ENCODE peak calls at places on chromosomes 4 and X, in six cellular contexts. One of them, this sample, is unnamed.

GRCh38 chr4:104743141-104743748 is 248.6 kb upstream of the CXXC4 start:
- DNase-seq in RCC 7860: no peak
- DNase-seq in HEK293T: no peak
- DNase-seq in adipocyte: no peak
- DNase-seq in KBM-7: no peak
- DNase-seq in fibroblast of pulmonary artery: no peak
- DNase-seq in this sample: no peak

GRCh38 chr4:173025131-173025530 is 143.5 kb upstream of the GALNT7 start:
- DNase-seq in RCC 7860: peak
- DNase-seq in HEK293T: peak
- DNase-seq in adipocyte: peak
- DNase-seq in KBM-7: peak
- DNase-seq in fibroblast of pulmonary artery: peak
- DNase-seq in this sample: peak

GRCh38 chrX:71143508-71143907 is 1.1 kb upstream of the NLGN3 start:
- DNase-seq in RCC 7860: no peak
- DNase-seq in HEK293T: no peak
- DNase-seq in adipocyte: no peak
- DNase-seq in KBM-7: no peak
- DNase-seq in fibroblast of pulmonary artery: peak
- DNase-seq in this sample: no peak

GRCh38 chr4:38117614-38118013 is 157.4 kb downstream of the PTTG2 start:
- DNase-seq in RCC 7860: no peak
- DNase-seq in HEK293T: no peak
- DNase-seq in adipocyte: no peak
- DNase-seq in KBM-7: no peak
- DNase-seq in fibroblast of pulmonary artery: no peak
- DNase-seq in this sample: no peak

GRCh38 chr4:108601517-108601916 is 18.9 kb upstream of the RPL34 start:
- DNase-seq in RCC 7860: no peak
- DNase-seq in HEK293T: no peak
- DNase-seq in adipocyte: no peak
- DNase-seq in KBM-7: no peak
- DNase-seq in fibroblast of pulmonary artery: no peak
- DNase-seq in this sample: no peak

GRCh38 chr4:25725870-25726269 is 70.2 kb downstream of the SLC34A2 start:
- DNase-seq in RCC 7860: no peak
- DNase-seq in HEK293T: no peak
- DNase-seq in adipocyte: no peak
- DNase-seq in KBM-7: no peak
- DNase-seq in fibroblast of pulmonary artery: no peak
- DNase-seq in this sample: no peak

GRCh38 chrX:97399400-97399799 is 515.7 kb downstream of the RPA4 start:
- DNase-seq in RCC 7860: peak
- DNase-seq in HEK293T: no peak
- DNase-seq in adipocyte: peak
- DNase-seq in KBM-7: no peak
- DNase-seq in fibroblast of pulmonary artery: peak
- DNase-seq in this sample: no peak

GRCh38 chr4:9735515-9735914 is 45.9 kb upstream of the DRD5 start:
- DNase-seq in RCC 7860: no peak
- DNase-seq in HEK293T: no peak
- DNase-seq in adipocyte: no peak
- DNase-seq in KBM-7: no peak
- DNase-seq in fibroblast of pulmonary artery: no peak
- DNase-seq in this sample: no peak

GRCh38 chr4:145207934-145208333 is 27.5 kb upstream of the OTUD4 start:
- DNase-seq in RCC 7860: no peak
- DNase-seq in HEK293T: no peak
- DNase-seq in adipocyte: no peak
- DNase-seq in KBM-7: no peak
- DNase-seq in fibroblast of pulmonary artery: no peak
- DNase-seq in this sample: no peak

GRCh38 chr4:26372525-26373172 is 51.8 kb downstream of the RBPJ start:
- DNase-seq in RCC 7860: peak
- DNase-seq in HEK293T: peak
- DNase-seq in adipocyte: peak
- DNase-seq in KBM-7: peak
- DNase-seq in fibroblast of pulmonary artery: peak
- DNase-seq in this sample: peak

GRCh38 chr4:6509587-6509986 is 37.2 kb upstream of the PPP2R2C start:
- DNase-seq in RCC 7860: peak
- DNase-seq in HEK293T: no peak
- DNase-seq in adipocyte: no peak
- DNase-seq in KBM-7: no peak
- DNase-seq in fibroblast of pulmonary artery: no peak
- DNase-seq in this sample: no peak

GRCh38 chr4:138226351-138226750 is 15.8 kb downstream of the SLC7A11 start:
- DNase-seq in RCC 7860: no peak
- DNase-seq in HEK293T: no peak
- DNase-seq in adipocyte: no peak
- DNase-seq in KBM-7: no peak
- DNase-seq in fibroblast of pulmonary artery: no peak
- DNase-seq in this sample: no peak

GRCh38 chr4:170868191-170868590 is 778.4 kb upstream of the AADAT start:
- DNase-seq in RCC 7860: no peak
- DNase-seq in HEK293T: no peak
- DNase-seq in adipocyte: peak
- DNase-seq in KBM-7: no peak
- DNase-seq in fibroblast of pulmonary artery: no peak
- DNase-seq in this sample: no peak

GRCh38 chrX:66012094-66012534 is 27.8 kb downstream of the VSIG4 start:
- DNase-seq in RCC 7860: no peak
- DNase-seq in HEK293T: no peak
- DNase-seq in adipocyte: no peak
- DNase-seq in KBM-7: peak
- DNase-seq in fibroblast of pulmonary artery: no peak
- DNase-seq in this sample: peak

GRCh38 chrX:71068052-71068918 is at the start of gene SNX12:
- DNase-seq in RCC 7860: peak
- DNase-seq in HEK293T: peak
- DNase-seq in adipocyte: peak
- DNase-seq in KBM-7: peak
- DNase-seq in fibroblast of pulmonary artery: peak
- DNase-seq in this sample: peak

GRCh38 chrX:132744470-132744869 is 214.0 kb downstream of the HS6ST2 start:
- DNase-seq in RCC 7860: no peak
- DNase-seq in HEK293T: no peak
- DNase-seq in adipocyte: no peak
- DNase-seq in KBM-7: no peak
- DNase-seq in fibroblast of pulmonary artery: no peak
- DNase-seq in this sample: peak

GRCh38 chrX:123713841-123714240 is 19.0 kb downstream of the THOC2 start:
- DNase-seq in RCC 7860: no peak
- DNase-seq in HEK293T: no peak
- DNase-seq in adipocyte: no peak
- DNase-seq in KBM-7: no peak
- DNase-seq in fibroblast of pulmonary artery: no peak
- DNase-seq in this sample: no peak

GRCh38 chr4:39544580-39545315 is 17.5 kb upstream of the UGDH start:
- DNase-seq in RCC 7860: no peak
- DNase-seq in HEK293T: no peak
- DNase-seq in adipocyte: peak
- DNase-seq in KBM-7: no peak
- DNase-seq in fibroblast of pulmonary artery: no peak
- DNase-seq in this sample: no peak

GRCh38 chr4:985123-985830 is 1.6 kb upstream of the IDUA start:
- DNase-seq in RCC 7860: no peak
- DNase-seq in HEK293T: peak
- DNase-seq in adipocyte: no peak
- DNase-seq in KBM-7: no peak
- DNase-seq in fibroblast of pulmonary artery: peak
- DNase-seq in this sample: peak

GRCh38 chr4:17068396-17068795 is 170.0 kb upstream of the LDB2 start:
- DNase-seq in RCC 7860: no peak
- DNase-seq in HEK293T: no peak
- DNase-seq in adipocyte: no peak
- DNase-seq in KBM-7: no peak
- DNase-seq in fibroblast of pulmonary artery: no peak
- DNase-seq in this sample: no peak

GRCh38 chr4:22901631-22902030 is 208.9 kb downstream of the GBA3 start:
- DNase-seq in RCC 7860: peak
- DNase-seq in HEK293T: no peak
- DNase-seq in adipocyte: no peak
- DNase-seq in KBM-7: no peak
- DNase-seq in fibroblast of pulmonary artery: no peak
- DNase-seq in this sample: no peak

GRCh38 chr4:174591243-174592021 is 69.1 kb upstream of the HPGD start:
- DNase-seq in RCC 7860: no peak
- DNase-seq in HEK293T: no peak
- DNase-seq in adipocyte: no peak
- DNase-seq in KBM-7: peak
- DNase-seq in fibroblast of pulmonary artery: no peak
- DNase-seq in this sample: peak

GRCh38 chr4:3213661-3214250 is 35.2 kb upstream of the MSANTD1 start:
- DNase-seq in RCC 7860: no peak
- DNase-seq in HEK293T: no peak
- DNase-seq in adipocyte: no peak
- DNase-seq in KBM-7: no peak
- DNase-seq in fibroblast of pulmonary artery: no peak
- DNase-seq in this sample: no peak

GRCh38 chr4:67549123-67549522 is 3.8 kb upstream of the CENPC start:
- DNase-seq in RCC 7860: no peak
- DNase-seq in HEK293T: no peak
- DNase-seq in adipocyte: peak
- DNase-seq in KBM-7: peak
- DNase-seq in fibroblast of pulmonary artery: peak
- DNase-seq in this sample: peak

GRCh38 chr4:142551513-142552280 is 294.4 kb downstream of the INPP4B start:
- DNase-seq in RCC 7860: no peak
- DNase-seq in HEK293T: no peak
- DNase-seq in adipocyte: peak
- DNase-seq in KBM-7: no peak
- DNase-seq in fibroblast of pulmonary artery: no peak
- DNase-seq in this sample: no peak

GRCh38 chr4:145709843-145710242 is 29.9 kb downstream of the C4orf51 start:
- DNase-seq in RCC 7860: peak
- DNase-seq in HEK293T: no peak
- DNase-seq in adipocyte: peak
- DNase-seq in KBM-7: no peak
- DNase-seq in fibroblast of pulmonary artery: peak
- DNase-seq in this sample: no peak

GRCh38 chr4:95637047-95637600 is 88.4 kb upstream of the UNC5C start:
- DNase-seq in RCC 7860: no peak
- DNase-seq in HEK293T: peak
- DNase-seq in adipocyte: peak
- DNase-seq in KBM-7: no peak
- DNase-seq in fibroblast of pulmonary artery: peak
- DNase-seq in this sample: no peak

GRCh38 chrX:119573840-119574393 is 446 bp upstream of the UBE2A start:
- DNase-seq in RCC 7860: no peak
- DNase-seq in HEK293T: peak
- DNase-seq in adipocyte: peak
- DNase-seq in KBM-7: no peak
- DNase-seq in fibroblast of pulmonary artery: peak
- DNase-seq in this sample: no peak